ENCODE peak calls at places on chromosomes 5 and 9, in nine cellular contexts. One of them, this sample, is unnamed.

GRCh38 chr9:94945191-94946144 is 219.0 kb downstream of the AOPEP start:
- DNase-seq in OCI-LY7: no peak
- DNase-seq in GM23248: peak
- DNase-seq in GM23338: no peak
- DNase-seq in HCT116: no peak
- DNase-seq in SK-N-SH: no peak
- DNase-seq in MM.1S: no peak
- DNase-seq in PC-3: peak
- DNase-seq in neural progenitor cell: no peak
- DNase-seq in this sample: peak

GRCh38 chr9:2802494-2802921 is 41.4 kb downstream of the PUM3 start:
- DNase-seq in GM23338: no peak
- DNase-seq in neural progenitor cell: no peak
- DNase-seq in GM23248: peak
- DNase-seq in PC-3: peak
- DNase-seq in SK-N-SH: no peak
- DNase-seq in HCT116: no peak
- DNase-seq in MM.1S: no peak
- DNase-seq in OCI-LY7: no peak
- DNase-seq in this sample: no peak

GRCh38 chr5:758698-759053 is 25.9 kb downstream of the ZDHHC11B start:
- DNase-seq in PC-3: no peak
- DNase-seq in MM.1S: no peak
- DNase-seq in GM23338: no peak
- DNase-seq in neural progenitor cell: no peak
- DNase-seq in OCI-LY7: no peak
- DNase-seq in HCT116: no peak
- DNase-seq in SK-N-SH: no peak
- DNase-seq in GM23248: no peak
- DNase-seq in this sample: no peak

GRCh38 chr5:168747987-168748777 is 169.0 kb upstream of the PANK3 start:
- DNase-seq in neural progenitor cell: peak
- DNase-seq in GM23338: peak
- DNase-seq in PC-3: peak
- DNase-seq in HCT116: peak
- DNase-seq in GM23248: peak
- DNase-seq in MM.1S: peak
- DNase-seq in SK-N-SH: peak
- DNase-seq in OCI-LY7: peak
- DNase-seq in this sample: peak

GRCh38 chr5:75325242-75325641 is 11.8 kb upstream of the HMGCR start:
- DNase-seq in SK-N-SH: no peak
- DNase-seq in PC-3: no peak
- DNase-seq in neural progenitor cell: no peak
- DNase-seq in OCI-LY7: no peak
- DNase-seq in HCT116: no peak
- DNase-seq in MM.1S: no peak
- DNase-seq in GM23338: no peak
- DNase-seq in GM23248: no peak
- DNase-seq in this sample: no peak

GRCh38 chr9:129879103-129879699 is 43.9 kb downstream of the USP20 start:
- DNase-seq in PC-3: no peak
- DNase-seq in GM23338: no peak
- DNase-seq in OCI-LY7: no peak
- DNase-seq in neural progenitor cell: no peak
- DNase-seq in HCT116: no peak
- DNase-seq in SK-N-SH: no peak
- DNase-seq in GM23248: no peak
- DNase-seq in MM.1S: no peak
- DNase-seq in this sample: peak

GRCh38 chr5:143056331-143056689 is 286.1 kb downstream of the ARHGAP26 start:
- DNase-seq in GM23248: peak
- DNase-seq in HCT116: no peak
- DNase-seq in OCI-LY7: no peak
- DNase-seq in PC-3: no peak
- DNase-seq in GM23338: no peak
- DNase-seq in neural progenitor cell: no peak
- DNase-seq in SK-N-SH: no peak
- DNase-seq in MM.1S: no peak
- DNase-seq in this sample: no peak

GRCh38 chr5:134555889-134556311 is 30.4 kb downstream of the JADE2 start:
- DNase-seq in MM.1S: no peak
- DNase-seq in neural progenitor cell: peak
- DNase-seq in GM23248: peak
- DNase-seq in PC-3: peak
- DNase-seq in GM23338: peak
- DNase-seq in OCI-LY7: peak
- DNase-seq in SK-N-SH: peak
- DNase-seq in HCT116: peak
- DNase-seq in this sample: peak

GRCh38 chr5:58228896-58229295 is 231.0 kb downstream of the PLK2 start:
- DNase-seq in GM23248: no peak
- DNase-seq in MM.1S: no peak
- DNase-seq in HCT116: no peak
- DNase-seq in SK-N-SH: no peak
- DNase-seq in GM23338: no peak
- DNase-seq in neural progenitor cell: no peak
- DNase-seq in PC-3: no peak
- DNase-seq in OCI-LY7: no peak
- DNase-seq in this sample: no peak

GRCh38 chr9:126985870-126986498 is 71.4 kb downstream of the RALGPS1 start:
- DNase-seq in MM.1S: peak
- DNase-seq in OCI-LY7: no peak
- DNase-seq in SK-N-SH: no peak
- DNase-seq in GM23338: no peak
- DNase-seq in neural progenitor cell: no peak
- DNase-seq in HCT116: peak
- DNase-seq in PC-3: peak
- DNase-seq in GM23248: peak
- DNase-seq in this sample: peak

GRCh38 chr5:61619777-61620518 is 287.9 kb downstream of the ZSWIM6 start:
- DNase-seq in HCT116: no peak
- DNase-seq in neural progenitor cell: no peak
- DNase-seq in PC-3: no peak
- DNase-seq in GM23248: no peak
- DNase-seq in OCI-LY7: no peak
- DNase-seq in GM23338: no peak
- DNase-seq in MM.1S: no peak
- DNase-seq in SK-N-SH: no peak
- DNase-seq in this sample: no peak

GRCh38 chr9:133505186-133505830 is 19.5 kb downstream of the MYMK start:
- DNase-seq in MM.1S: no peak
- DNase-seq in PC-3: no peak
- DNase-seq in GM23338: no peak
- DNase-seq in OCI-LY7: no peak
- DNase-seq in HCT116: no peak
- DNase-seq in neural progenitor cell: no peak
- DNase-seq in GM23248: peak
- DNase-seq in SK-N-SH: peak
- DNase-seq in this sample: no peak

GRCh38 chr9:116198344-116198743 is 44.8 kb downstream of the PAPPA start:
- DNase-seq in GM23248: peak
- DNase-seq in PC-3: no peak
- DNase-seq in SK-N-SH: no peak
- DNase-seq in OCI-LY7: no peak
- DNase-seq in neural progenitor cell: no peak
- DNase-seq in HCT116: no peak
- DNase-seq in GM23338: no peak
- DNase-seq in MM.1S: peak
- DNase-seq in this sample: peak

GRCh38 chr5:112709416-112709815 is 28.3 kb upstream of the APC start:
- DNase-seq in PC-3: no peak
- DNase-seq in OCI-LY7: no peak
- DNase-seq in SK-N-SH: no peak
- DNase-seq in neural progenitor cell: no peak
- DNase-seq in HCT116: no peak
- DNase-seq in MM.1S: no peak
- DNase-seq in GM23248: peak
- DNase-seq in GM23338: no peak
- DNase-seq in this sample: no peak

GRCh38 chr5:173010021-173010420 is 26.4 kb downstream of the ATP6V0E1 start:
- DNase-seq in neural progenitor cell: no peak
- DNase-seq in MM.1S: no peak
- DNase-seq in GM23248: peak
- DNase-seq in SK-N-SH: no peak
- DNase-seq in HCT116: no peak
- DNase-seq in PC-3: no peak
- DNase-seq in OCI-LY7: no peak
- DNase-seq in GM23338: no peak
- DNase-seq in this sample: no peak

GRCh38 chr5:132325691-132326090 is 31.5 kb downstream of the SLC22A4 start:
- DNase-seq in MM.1S: no peak
- DNase-seq in SK-N-SH: no peak
- DNase-seq in GM23338: peak
- DNase-seq in GM23248: no peak
- DNase-seq in neural progenitor cell: no peak
- DNase-seq in PC-3: no peak
- DNase-seq in OCI-LY7: no peak
- DNase-seq in HCT116: no peak
- DNase-seq in this sample: no peak

DNA sequence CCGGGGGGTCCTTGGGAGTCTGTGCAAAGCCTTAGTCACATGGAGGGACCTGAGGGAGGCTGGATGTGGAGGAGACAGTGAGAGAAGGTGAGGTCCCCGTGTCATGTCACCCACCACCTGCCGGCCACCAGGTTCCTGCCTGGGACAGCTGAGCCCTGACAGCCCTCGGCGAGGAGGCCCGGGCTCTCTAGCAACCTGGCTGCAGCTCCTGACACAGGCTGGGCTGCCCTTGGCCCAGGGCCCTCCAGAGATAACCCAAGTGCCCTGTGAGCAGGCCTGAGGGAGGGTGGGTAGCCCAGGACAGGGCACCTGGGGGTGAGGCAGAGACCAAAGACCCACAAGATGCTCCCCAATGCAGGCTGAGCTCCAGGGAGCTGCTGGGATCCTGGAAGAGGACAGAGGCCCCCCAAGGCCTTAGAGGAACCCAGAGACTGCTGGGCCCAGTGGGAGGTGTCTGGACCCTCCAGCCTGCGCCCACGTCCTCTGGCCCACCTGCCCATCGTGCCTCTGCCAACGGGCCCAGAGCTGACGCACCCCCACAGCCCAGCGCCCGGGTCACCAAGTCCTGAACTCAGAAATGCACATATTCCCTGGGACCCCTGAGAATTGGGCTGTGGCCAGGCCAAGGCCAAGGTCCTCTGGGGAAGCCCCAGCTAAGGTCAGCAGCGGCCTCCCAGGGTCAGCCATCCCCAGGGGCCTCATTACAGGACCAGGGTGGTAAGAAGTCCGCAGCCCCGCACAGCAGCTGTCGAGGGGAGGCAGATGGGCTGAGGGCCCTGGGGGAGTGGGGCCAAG is 8.8 kb upstream of the PTGDS start:
- DNase-seq in neural progenitor cell: no peak
- DNase-seq in MM.1S: no peak
- DNase-seq in GM23248: no peak
- DNase-seq in SK-N-SH: no peak
- DNase-seq in OCI-LY7: no peak
- DNase-seq in GM23338: no peak
- DNase-seq in PC-3: no peak
- DNase-seq in HCT116: no peak
- DNase-seq in this sample: no peak
- TF ChIP-seq EZH2phosphoT487 in neural progenitor cell: no peak
- TF ChIP-seq EZH2phosphoT487 in MM.1S: no peak
- TF ChIP-seq EZH2phosphoT487 in GM23248: no peak
- TF ChIP-seq EZH2phosphoT487 in SK-N-SH: no peak
- TF ChIP-seq EZH2phosphoT487 in OCI-LY7: no peak
- TF ChIP-seq EZH2phosphoT487 in GM23338: no peak
- TF ChIP-seq EZH2phosphoT487 in PC-3: no peak
- TF ChIP-seq EZH2phosphoT487 in HCT116: no peak
- TF ChIP-seq EZH2phosphoT487 in this sample: no peak

GRCh38 chr5:175700991-175701390 is 43.1 kb downstream of the HRH2 start:
- DNase-seq in GM23338: peak
- DNase-seq in MM.1S: no peak
- DNase-seq in OCI-LY7: peak
- DNase-seq in HCT116: peak
- DNase-seq in GM23248: no peak
- DNase-seq in SK-N-SH: peak
- DNase-seq in PC-3: peak
- DNase-seq in neural progenitor cell: no peak
- DNase-seq in this sample: no peak
- TF ChIP-seq EZH2phosphoT487 in GM23338: no peak
- TF ChIP-seq EZH2phosphoT487 in MM.1S: no peak
- TF ChIP-seq EZH2phosphoT487 in OCI-LY7: no peak
- TF ChIP-seq EZH2phosphoT487 in HCT116: no peak
- TF ChIP-seq EZH2phosphoT487 in GM23248: no peak
- TF ChIP-seq EZH2phosphoT487 in SK-N-SH: no peak
- TF ChIP-seq EZH2phosphoT487 in PC-3: no peak
- TF ChIP-seq EZH2phosphoT487 in neural progenitor cell: no peak
- TF ChIP-seq EZH2phosphoT487 in this sample: no peak

GRCh38 chr5:136028090-136028489 is 698 bp upstream of the TGFBI start:
- DNase-seq in HCT116: no peak
- DNase-seq in GM23338: no peak
- DNase-seq in GM23248: no peak
- DNase-seq in MM.1S: no peak
- DNase-seq in OCI-LY7: no peak
- DNase-seq in neural progenitor cell: no peak
- DNase-seq in SK-N-SH: no peak
- DNase-seq in PC-3: no peak
- DNase-seq in this sample: no peak

GRCh38 chr5:136028782-136029742 is at the start of gene TGFBI:
- DNase-seq in GM23338: peak
- DNase-seq in neural progenitor cell: peak
- DNase-seq in OCI-LY7: no peak
- DNase-seq in GM23248: peak
- DNase-seq in PC-3: peak
- DNase-seq in MM.1S: no peak
- DNase-seq in SK-N-SH: peak
- DNase-seq in HCT116: no peak
- DNase-seq in this sample: peak

GRCh38 chr5:136025900-136026299 is 2.9 kb upstream of the TGFBI start:
- DNase-seq in SK-N-SH: no peak
- DNase-seq in MM.1S: no peak
- DNase-seq in neural progenitor cell: no peak
- DNase-seq in GM23248: peak
- DNase-seq in OCI-LY7: no peak
- DNase-seq in HCT116: no peak
- DNase-seq in PC-3: no peak
- DNase-seq in GM23338: no peak
- DNase-seq in this sample: no peak

GRCh38 chr5:136026636-136027035 is 2.2 kb upstream of the TGFBI start:
- DNase-seq in MM.1S: no peak
- DNase-seq in SK-N-SH: no peak
- DNase-seq in PC-3: no peak
- DNase-seq in GM23248: no peak
- DNase-seq in GM23338: no peak
- DNase-seq in neural progenitor cell: no peak
- DNase-seq in HCT116: no peak
- DNase-seq in OCI-LY7: no peak
- DNase-seq in this sample: no peak

GRCh38 chr5:136027316-136027715 is 1.5 kb upstream of the TGFBI start:
- DNase-seq in GM23248: no peak
- DNase-seq in SK-N-SH: no peak
- DNase-seq in OCI-LY7: no peak
- DNase-seq in MM.1S: no peak
- DNase-seq in neural progenitor cell: no peak
- DNase-seq in HCT116: no peak
- DNase-seq in GM23338: no peak
- DNase-seq in PC-3: no peak
- DNase-seq in this sample: no peak
- TF ChIP-seq EZH2phosphoT487 in GM23248: no peak
- TF ChIP-seq EZH2phosphoT487 in SK-N-SH: no peak
- TF ChIP-seq EZH2phosphoT487 in OCI-LY7: no peak
- TF ChIP-seq EZH2phosphoT487 in MM.1S: no peak
- TF ChIP-seq EZH2phosphoT487 in neural progenitor cell: no peak
- TF ChIP-seq EZH2phosphoT487 in HCT116: no peak
- TF ChIP-seq EZH2phosphoT487 in GM23338: no peak
- TF ChIP-seq EZH2phosphoT487 in PC-3: no peak
- TF ChIP-seq EZH2phosphoT487 in this sample: no peak

GRCh38 chr5:149799119-149799623 is 69.1 kb downstream of the PPARGC1B start:
- DNase-seq in SK-N-SH: peak
- DNase-seq in neural progenitor cell: no peak
- DNase-seq in OCI-LY7: no peak
- DNase-seq in GM23338: no peak
- DNase-seq in MM.1S: no peak
- DNase-seq in GM23248: peak
- DNase-seq in PC-3: peak
- DNase-seq in HCT116: no peak
- DNase-seq in this sample: peak
- TF ChIP-seq EZH2phosphoT487 in SK-N-SH: no peak
- TF ChIP-seq EZH2phosphoT487 in neural progenitor cell: no peak
- TF ChIP-seq EZH2phosphoT487 in OCI-LY7: no peak
- TF ChIP-seq EZH2phosphoT487 in GM23338: no peak
- TF ChIP-seq EZH2phosphoT487 in MM.1S: no peak
- TF ChIP-seq EZH2phosphoT487 in GM23248: no peak
- TF ChIP-seq EZH2phosphoT487 in PC-3: no peak
- TF ChIP-seq EZH2phosphoT487 in HCT116: no peak
- TF ChIP-seq EZH2phosphoT487 in this sample: no peak

This sample was measured in hepatocyte.